ENCODE peak calls at places on chromosomes 11 and 22, in four cellular contexts. One of them, this sample, is unnamed.

GRCh38 chr11:125874556-125875124 is 12.8 kb upstream of the HYLS1 start:
- DNase-seq in Peyer's patch: peak; percentile 82
- DNase-seq in tibial nerve: no peak
- DNase-seq in neural progenitor cell: peak; percentile 89
- DNase-seq in this sample: no peak

GRCh38 chr11:71086687-71087258 is 165.6 kb downstream of the SHANK2 start:
- DNase-seq in Peyer's patch: peak; percentile 48
- DNase-seq in tibial nerve: no peak
- DNase-seq in neural progenitor cell: peak; percentile 82
- DNase-seq in this sample: no peak

GRCh38 chr22:37627545-37627944 is 11.9 kb upstream of the SH3BP1 start:
- DNase-seq in Peyer's patch: peak; percentile 86
- DNase-seq in tibial nerve: no peak
- DNase-seq in neural progenitor cell: no peak
- DNase-seq in this sample: peak; percentile 86

GRCh38 chr11:103035656-103036434 is 56.1 kb downstream of the DCUN1D5 start:
- DNase-seq in Peyer's patch: peak; percentile 55
- DNase-seq in tibial nerve: no peak
- DNase-seq in neural progenitor cell: peak; percentile 56
- DNase-seq in this sample: no peak

GRCh38 chr11:115112779-115113178 is 391.4 kb downstream of the CADM1 start:
- DNase-seq in Peyer's patch: no peak
- DNase-seq in tibial nerve: no peak
- DNase-seq in neural progenitor cell: peak; percentile 74
- DNase-seq in this sample: no peak

GRCh38 chr11:87083029-87083428 is 45.3 kb downstream of the TMEM135 start:
- DNase-seq in Peyer's patch: no peak
- DNase-seq in tibial nerve: no peak
- DNase-seq in neural progenitor cell: peak; percentile 84
- DNase-seq in this sample: no peak

GRCh38 chr11:75311858-75312288 is 39.6 kb downstream of the ARRB1 start:
- DNase-seq in Peyer's patch: peak; percentile 68
- DNase-seq in tibial nerve: peak; percentile 83
- DNase-seq in neural progenitor cell: no peak
- DNase-seq in this sample: no peak

GRCh38 chr11:86388198-86388597 is 13.5 kb downstream of the CCDC81 start:
- DNase-seq in Peyer's patch: no peak
- DNase-seq in tibial nerve: no peak
- DNase-seq in neural progenitor cell: no peak
- DNase-seq in this sample: no peak

GRCh38 chr11:117185739-117186430 is 7.3 kb downstream of the SIDT2 start:
- DNase-seq in Peyer's patch: peak; percentile 38
- DNase-seq in tibial nerve: no peak
- DNase-seq in neural progenitor cell: no peak
- DNase-seq in this sample: no peak

GRCh38 chr11:78784321-78785061 is 209.8 kb upstream of the NARS2 start:
- DNase-seq in Peyer's patch: no peak
- DNase-seq in tibial nerve: no peak
- DNase-seq in neural progenitor cell: no peak
- DNase-seq in this sample: no peak

GRCh38 chr11:102225689-102226562 is 91.4 kb upstream of the BIRC3 start:
- DNase-seq in Peyer's patch: no peak
- DNase-seq in tibial nerve: no peak
- DNase-seq in neural progenitor cell: no peak
- DNase-seq in this sample: no peak

GRCh38 chr22:36538529-36538928 is 9.6 kb upstream of the EIF3D start:
- DNase-seq in Peyer's patch: no peak
- DNase-seq in tibial nerve: no peak
- DNase-seq in neural progenitor cell: no peak
- DNase-seq in this sample: no peak

GRCh38 chr11:123143921-123144320 is 51.1 kb downstream of the CLMP start:
- DNase-seq in Peyer's patch: no peak
- DNase-seq in tibial nerve: no peak
- DNase-seq in neural progenitor cell: no peak
- DNase-seq in this sample: no peak

GRCh38 chr11:82546556-82547162 is 187.0 kb downstream of the FAM181B start:
- DNase-seq in Peyer's patch: no peak
- DNase-seq in tibial nerve: no peak
- DNase-seq in neural progenitor cell: peak; percentile 18
- DNase-seq in this sample: no peak

GRCh38 chr22:45009881-45010531 is at the start of gene PHF21B:
- DNase-seq in Peyer's patch: no peak
- DNase-seq in tibial nerve: no peak
- DNase-seq in neural progenitor cell: peak; percentile 97
- DNase-seq in this sample: peak; percentile 73

GRCh38 chr11:36376315-36376887 is 80.3 kb downstream of the PRR5L start:
- DNase-seq in Peyer's patch: peak; percentile 69
- DNase-seq in tibial nerve: no peak
- DNase-seq in neural progenitor cell: peak; percentile 72
- DNase-seq in this sample: peak; percentile 63

DNA sequence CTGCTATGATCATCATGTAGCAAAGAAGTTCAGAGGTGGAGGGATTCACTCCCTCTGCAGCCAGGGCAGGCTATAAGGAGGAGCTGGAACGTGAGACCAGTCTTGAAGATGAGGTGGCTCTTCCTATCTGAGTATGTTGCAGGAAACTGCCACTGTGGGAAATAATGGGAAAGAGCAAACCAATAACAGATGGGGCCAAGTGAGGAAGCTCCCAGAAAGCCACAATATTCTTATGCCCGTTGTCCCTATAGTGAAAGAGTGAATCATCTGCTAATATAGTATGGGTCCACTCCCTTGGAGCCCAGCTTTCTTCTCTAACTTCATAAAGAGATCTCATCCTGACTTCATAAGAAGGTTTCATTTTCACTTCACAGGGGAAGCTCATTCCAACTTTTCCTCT is 206.4 kb downstream of the BLID start:
- DNase-seq in Peyer's patch: no peak
- DNase-seq in tibial nerve: no peak
- DNase-seq in neural progenitor cell: no peak
- DNase-seq in this sample: no peak
- H3K36me3 ChIP-seq in Peyer's patch: no peaks in the 10 kb centered on the region
- H3K36me3 ChIP-seq in tibial nerve: no peaks in the 10 kb centered on the region
- H3K36me3 ChIP-seq in neural progenitor cell: no peaks in the 10 kb centered on the region
- H3K36me3 ChIP-seq in this sample: no peaks in the 10 kb centered on the region

DNA sequence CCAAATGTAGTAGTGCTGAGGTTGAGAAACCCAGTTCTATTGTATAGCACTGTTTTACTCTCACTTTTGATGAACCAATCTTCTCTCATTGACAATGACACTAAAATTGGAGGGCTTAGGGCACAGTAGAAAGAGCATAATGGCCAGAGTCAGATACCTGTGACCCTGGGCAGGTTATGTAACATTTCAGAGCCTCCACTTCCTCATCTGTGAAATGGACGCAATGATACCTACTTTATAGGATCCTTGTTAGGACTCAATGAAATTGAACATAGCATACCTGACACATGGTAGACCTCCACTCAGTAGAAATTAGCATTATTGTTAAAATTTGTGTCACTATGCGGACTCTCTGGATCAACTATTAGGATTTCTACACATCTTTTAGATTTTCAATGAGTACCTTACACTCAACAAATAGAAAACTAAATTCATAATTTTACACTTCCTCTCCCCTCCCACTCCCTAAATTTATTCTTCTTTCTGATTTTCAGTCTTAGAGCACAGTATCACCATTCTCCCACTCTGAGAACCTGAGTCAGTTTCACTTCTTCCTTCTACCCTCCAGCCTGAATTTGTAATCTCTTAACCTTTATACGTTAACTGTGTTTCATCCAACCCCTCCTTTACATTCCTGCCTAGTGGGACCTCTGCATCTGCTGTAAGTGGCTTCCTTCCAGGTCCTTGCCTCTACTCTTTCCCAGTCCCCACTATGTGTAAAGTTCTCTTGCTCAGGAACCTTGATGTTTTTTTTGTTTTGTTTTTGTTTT is 78.3 kb downstream of the MICAL2 start:
- DNase-seq in Peyer's patch: no peak
- DNase-seq in tibial nerve: no peak
- DNase-seq in neural progenitor cell: no peak
- DNase-seq in this sample: no peak
- H3K4me1 ChIP-seq in Peyer's patch: no peaks in the 10 kb centered on the region
- H3K4me1 ChIP-seq in tibial nerve: peaks cover 4% of the 10 kb centered on the region
- H3K4me1 ChIP-seq in neural progenitor cell: peaks cover 22% of the 10 kb centered on the region
- H3K4me1 ChIP-seq in this sample: peaks cover 6% of the 10 kb centered on the region

DNA sequence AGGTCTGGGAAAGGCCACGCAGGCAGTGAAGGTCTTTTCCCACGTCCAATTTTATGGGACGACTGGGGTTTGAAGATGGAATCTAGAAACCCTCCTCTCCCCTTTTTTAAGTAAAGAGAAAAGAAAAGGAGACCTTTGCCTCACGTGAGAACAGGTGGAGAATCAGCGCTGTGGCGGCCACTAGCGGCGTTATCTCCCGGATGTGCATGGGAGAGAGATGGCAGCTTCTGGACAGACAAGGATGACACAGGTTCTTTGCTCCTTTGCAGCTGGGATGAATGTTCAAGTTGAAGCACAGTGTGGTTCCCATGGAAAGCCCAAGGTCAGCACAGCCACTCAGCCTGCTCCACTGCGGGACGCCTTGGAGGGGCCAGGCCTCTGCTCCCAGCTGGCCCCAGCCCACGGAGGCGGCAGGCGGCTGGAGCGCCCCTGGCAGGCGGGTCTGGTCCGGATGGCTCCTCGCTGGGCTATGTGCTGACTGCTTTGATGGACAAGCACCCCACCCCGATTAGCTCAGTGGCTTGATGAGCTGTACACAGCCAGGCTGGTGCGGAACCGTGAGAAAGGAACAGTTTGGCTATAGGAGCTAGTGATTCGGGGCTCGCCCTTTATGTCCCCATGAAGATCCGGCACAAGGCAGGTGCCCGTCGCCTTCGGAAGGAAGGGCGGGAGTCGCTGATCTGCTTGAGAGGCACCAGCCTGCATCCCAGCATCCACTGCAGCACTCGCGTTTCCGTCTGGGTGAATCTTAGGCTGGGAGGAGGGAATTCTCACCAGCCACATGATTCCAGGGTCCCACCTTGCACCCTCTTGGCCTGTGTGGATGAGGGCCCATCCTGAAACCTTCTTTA is 14.5 kb upstream of the BID start:
- DNase-seq in Peyer's patch: no peak
- DNase-seq in tibial nerve: no peak
- DNase-seq in neural progenitor cell: no peak
- DNase-seq in this sample: no peak
- TF ChIP-seq CTCF in Peyer's patch: no peak
- TF ChIP-seq CTCF in tibial nerve: no peak
- TF ChIP-seq CTCF in neural progenitor cell: peak; percentile 23
- TF ChIP-seq CTCF in this sample: no peak

GRCh38 chr11:69696749-69697488 is 6.9 kb downstream of the FGF19 start:
- DNase-seq in Peyer's patch: no peak
- DNase-seq in tibial nerve: no peak
- DNase-seq in neural progenitor cell: peak; percentile 55
- DNase-seq in this sample: no peak
- H3K36me3 ChIP-seq in Peyer's patch: no peaks in the 10 kb centered on the region
- H3K36me3 ChIP-seq in tibial nerve: no peaks in the 10 kb centered on the region
- H3K36me3 ChIP-seq in neural progenitor cell: no peaks in the 10 kb centered on the region
- H3K36me3 ChIP-seq in this sample: no peaks in the 10 kb centered on the region

DNA sequence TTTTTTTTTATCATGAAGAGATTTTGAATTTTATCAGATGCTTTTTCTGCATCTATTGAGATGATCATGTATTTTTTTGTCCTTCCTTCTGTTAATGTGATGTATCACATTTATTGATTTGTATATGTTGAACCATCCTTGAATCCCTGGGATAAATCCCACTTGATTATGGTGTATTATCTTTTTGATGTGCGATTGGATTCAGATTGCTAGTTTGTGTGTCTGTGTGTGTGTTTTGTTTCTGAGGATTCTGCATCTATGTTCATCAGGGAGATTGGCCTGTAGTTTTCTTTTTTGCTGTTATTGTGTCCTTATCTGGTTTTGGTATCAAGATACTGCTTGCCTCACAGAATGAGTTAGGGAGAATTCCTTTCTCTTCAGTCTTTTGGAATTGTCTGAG is 52.6 kb downstream of the KCNQ1OT1 start:
- DNase-seq in Peyer's patch: no peak
- DNase-seq in tibial nerve: no peak
- DNase-seq in neural progenitor cell: no peak
- DNase-seq in this sample: no peak
- H3K4me1 ChIP-seq in Peyer's patch: no peaks in the 10 kb centered on the region
- H3K4me1 ChIP-seq in tibial nerve: no peaks in the 10 kb centered on the region
- H3K4me1 ChIP-seq in neural progenitor cell: no peaks in the 10 kb centered on the region
- H3K4me1 ChIP-seq in this sample: no peaks in the 10 kb centered on the region

GRCh38 chr11:62602141-62603071 is 741 bp upstream of the MTA2 start:
- DNase-seq in Peyer's patch: peak; percentile 77
- DNase-seq in tibial nerve: peak; percentile 55
- DNase-seq in neural progenitor cell: peak; percentile 79
- DNase-seq in this sample: peak; percentile 87
- TF ChIP-seq CTCF in Peyer's patch: no peak
- TF ChIP-seq CTCF in tibial nerve: no peak
- TF ChIP-seq CTCF in neural progenitor cell: peak; percentile 5
- TF ChIP-seq CTCF in this sample: no peak

DNA sequence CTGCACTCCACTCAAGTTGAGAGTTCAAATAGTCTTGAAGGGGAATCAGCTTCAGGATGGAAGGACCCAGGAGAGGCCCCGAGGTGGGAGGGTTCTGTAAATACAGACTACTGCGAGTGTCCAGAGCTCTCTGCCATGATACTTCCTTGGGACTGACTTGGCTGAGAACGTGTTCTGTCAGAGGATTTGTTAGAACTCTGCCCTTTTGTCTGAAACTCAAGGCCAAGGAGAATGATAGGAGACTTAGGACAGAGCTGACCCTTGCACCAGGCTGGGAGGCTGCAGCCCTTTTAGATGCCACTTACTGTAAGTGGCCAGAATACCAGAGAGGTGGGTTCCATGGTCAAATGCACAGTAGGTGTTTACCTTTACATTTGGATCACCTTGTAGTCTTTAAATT is 2.9 kb upstream of the ATF4 start:
- DNase-seq in Peyer's patch: no peak
- DNase-seq in tibial nerve: no peak
- DNase-seq in neural progenitor cell: no peak
- DNase-seq in this sample: no peak
- H3K36me3 ChIP-seq in Peyer's patch: no peaks in the 10 kb centered on the region
- H3K36me3 ChIP-seq in tibial nerve: no peaks in the 10 kb centered on the region
- H3K36me3 ChIP-seq in neural progenitor cell: peaks cover 8% of the 10 kb centered on the region
- H3K36me3 ChIP-seq in this sample: peaks cover 60% of the 10 kb centered on the region

GRCh38 chr11:94145431-94145830 is 16.8 kb downstream of the PANX1 start:
- DNase-seq in Peyer's patch: no peak
- DNase-seq in tibial nerve: no peak
- DNase-seq in neural progenitor cell: no peak
- DNase-seq in this sample: no peak

GRCh38 chr11:94144664-94145063 is 16.0 kb downstream of the PANX1 start:
- DNase-seq in Peyer's patch: no peak
- DNase-seq in tibial nerve: no peak
- DNase-seq in neural progenitor cell: no peak
- DNase-seq in this sample: no peak

GRCh38 chr11:94145916-94146315 is 17.3 kb downstream of the PANX1 start:
- DNase-seq in Peyer's patch: no peak
- DNase-seq in tibial nerve: no peak
- DNase-seq in neural progenitor cell: no peak
- DNase-seq in this sample: no peak

GRCh38 chr11:94142308-94143277 is 14.0 kb downstream of the PANX1 start:
- DNase-seq in Peyer's patch: no peak
- DNase-seq in tibial nerve: no peak
- DNase-seq in neural progenitor cell: no peak
- DNase-seq in this sample: no peak

DNA sequence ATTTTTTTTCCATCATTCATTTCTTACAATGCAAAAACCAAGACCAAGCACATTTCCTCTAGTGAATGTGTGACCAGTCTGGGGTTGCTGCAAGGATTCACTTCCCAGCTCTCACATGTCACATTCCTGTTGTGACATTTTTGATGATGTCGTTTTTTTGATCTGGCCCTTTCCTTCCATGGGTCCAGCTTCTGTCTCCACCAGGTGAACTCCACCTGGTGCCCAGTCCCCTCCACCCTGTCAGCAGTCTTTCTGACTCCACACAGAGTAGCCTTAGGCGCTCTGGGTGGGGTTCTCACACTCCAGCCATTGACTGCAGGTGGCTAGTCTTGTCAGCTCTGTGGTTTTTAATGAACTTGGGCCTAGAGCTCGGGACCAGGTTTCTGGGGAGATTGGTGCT is 15.6 kb downstream of the PANX1 start:
- DNase-seq in Peyer's patch: no peak
- DNase-seq in tibial nerve: no peak
- DNase-seq in neural progenitor cell: no peak
- DNase-seq in this sample: no peak
- H3K4me1 ChIP-seq in Peyer's patch: no peaks in the 10 kb centered on the region
- H3K4me1 ChIP-seq in tibial nerve: peaks cover 14% of the 10 kb centered on the region
- H3K4me1 ChIP-seq in neural progenitor cell: peaks cover 39% of the 10 kb centered on the region
- H3K4me1 ChIP-seq in this sample: peaks cover 4% of the 10 kb centered on the region

This sample was measured in left lung.